ENCODE peak calls at places on chromosomes 5 and 9, in six cellular contexts. F is ovary, K is spleen, X is breast epithelium, G is HepG2, U is erythroblast. Q is an unnamed sample.

GRCh38 chr9:84670801-84671153 is 1.2 kb downstream of the NTRK2 start:
- DNase-seq in F (no peak), K (no peak), X (no peak), G (no peak), U (no peak), Q (no peak)

GRCh38 chr5:43279548-43280274 is 33.5 kb downstream of the HMGCS1 start:
- DNase-seq in F (no peak), K (no peak), X (no peak), G (no peak), U (no peak), Q (no peak)

GRCh38 chr9:34493972-34494535 is 28.7 kb downstream of the ENHO start:
- DNase-seq in F (peak), K (peak), X (no peak), G (no peak), U (peak), Q (peak)

GRCh38 chr9:16519001-16519400 is 351.5 kb downstream of the BNC2 start:
- DNase-seq in F (no peak), K (no peak), X (no peak), G (no peak), U (no peak), Q (no peak)

GRCh38 chr5:10374032-10374431 is 20.5 kb downstream of the MARCHF6 start:
- DNase-seq in F (no peak), K (no peak), X (no peak), G (no peak), U (peak), Q (no peak)

GRCh38 chr5:171299228-171299627 is 9.8 kb upstream of the TLX3 start:
- DNase-seq in F (no peak), K (no peak), X (no peak), G (no peak), U (no peak), Q (no peak)

GRCh38 chr9:73412874-73413273 is 261.2 kb downstream of the ANXA1 start:
- DNase-seq in F (no peak), K (no peak), X (no peak), G (no peak), U (peak), Q (no peak)

GRCh38 chr9:37604296-37604695 is 11.9 kb upstream of the TOMM5 start:
- DNase-seq in F (no peak), K (no peak), X (no peak), G (no peak), U (no peak), Q (no peak)

GRCh38 chr5:151578326-151579025 is 12.7 kb downstream of the FAT2 start:
- DNase-seq in F (no peak), K (no peak), X (no peak), G (no peak), U (no peak), Q (no peak)

GRCh38 chr9:128372188-128372641 is 1.0 kb downstream of the URM1 start:
- DNase-seq in F (no peak), K (no peak), X (no peak), G (no peak), U (peak), Q (no peak)

GRCh38 chr9:86282077-86282978 is at the start of gene ISCA1:
- DNase-seq in F (peak), K (peak), X (peak), G (peak), U (peak), Q (peak)

GRCh38 chr5:73370620-73371583 is 77.7 kb downstream of the FOXD1 start:
- DNase-seq in F (no peak), K (no peak), X (no peak), G (no peak), U (no peak), Q (peak)

DNA sequence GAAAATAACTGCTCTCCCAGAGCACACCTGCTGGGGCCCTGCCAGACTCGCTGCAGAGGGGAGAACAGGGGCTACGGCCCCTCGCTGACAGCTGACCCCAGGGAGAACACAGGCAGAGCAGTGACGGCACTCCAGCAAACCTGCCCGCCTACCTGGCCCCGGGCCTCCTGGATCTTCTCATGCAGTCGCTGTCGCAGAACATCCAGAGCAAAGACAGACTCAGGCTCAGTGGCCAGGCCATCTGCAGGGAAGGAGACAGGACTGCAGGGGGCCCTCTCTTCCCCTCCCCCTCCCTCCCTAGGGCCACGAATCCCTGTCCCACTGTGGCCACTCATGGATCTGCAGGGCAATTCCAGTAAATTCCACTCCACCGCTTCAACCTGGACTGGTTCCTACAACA is 2.4 kb downstream of the SURF6 start:
- DNase-seq in F (no peak), K (peak), X (no peak), G (no peak), U (no peak), Q (no peak)
- TF ChIP-seq POLR2A in F (no peak), K (no peak), X (no peak), G (no peak), U (no peak), Q (no peak)

DNA sequence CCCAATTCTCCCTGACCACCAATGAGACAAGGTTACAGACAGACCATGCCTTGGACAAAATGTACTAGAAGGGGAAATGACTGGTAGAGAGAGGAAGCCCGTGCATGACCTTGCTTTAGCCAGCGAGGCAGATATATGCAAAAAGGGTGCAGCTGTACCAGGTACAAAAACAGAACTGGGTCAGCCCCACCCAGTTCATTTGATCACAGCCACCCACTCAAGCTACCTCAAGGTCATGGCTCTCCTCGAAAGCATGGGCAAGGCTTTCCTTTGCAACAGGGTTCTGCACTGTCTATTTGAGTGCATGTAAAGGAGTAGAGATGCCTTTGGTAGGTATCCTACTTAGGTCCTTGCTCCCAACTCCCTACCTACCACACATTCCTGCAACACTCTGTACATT is 33.3 kb downstream of the TLE1 start:
- DNase-seq in F (no peak), K (peak), X (no peak), G (peak), U (no peak), Q (no peak)
- TF ChIP-seq POLR2A in F (no peak), K (no peak), X (no peak), G (no peak), U (no peak), Q (no peak)

GRCh38 chr5:90602681-90603080 is 44.1 kb downstream of the ADGRV1 start:
- DNase-seq in F (no peak), K (no peak), X (no peak), G (no peak), U (no peak), Q (no peak)
- TF ChIP-seq POLR2A in F (no peak), K (no peak), X (no peak), G (no peak), U (no peak), Q (no peak)

DNA sequence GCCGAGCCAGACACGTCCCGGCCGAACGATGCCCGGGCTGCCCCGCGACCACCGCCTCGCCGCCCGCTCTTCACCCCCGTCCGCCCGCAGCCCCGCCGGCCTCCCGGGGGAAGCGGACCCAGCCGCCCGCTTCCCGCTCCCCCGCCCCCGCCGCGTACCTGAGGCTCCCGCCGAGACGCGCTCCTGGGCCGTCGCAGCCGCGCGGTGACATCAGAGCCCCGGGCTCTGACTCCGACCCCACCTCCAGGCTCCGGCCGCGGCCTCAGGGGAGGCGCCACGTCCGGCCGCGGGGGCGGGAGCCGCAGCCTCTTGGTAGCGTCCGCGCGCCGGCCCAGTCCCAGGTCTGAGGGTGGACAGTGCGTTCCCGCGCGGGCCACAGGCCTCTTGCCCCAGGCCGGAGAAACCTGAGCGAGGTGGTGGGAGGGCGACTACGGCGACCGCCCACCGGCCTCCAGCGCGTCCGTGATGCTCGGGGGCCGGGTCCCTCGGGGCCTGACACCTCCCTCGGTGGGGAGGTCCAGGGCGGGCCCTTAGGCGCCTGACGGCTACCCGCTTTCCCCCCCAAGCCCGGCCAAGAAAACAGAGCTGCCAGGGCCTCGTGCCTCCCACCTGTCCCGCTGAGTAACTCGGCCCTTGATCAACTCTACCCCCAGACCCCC is at the start of gene SHROOM1:
- DNase-seq in F (peak), K (peak), X (no peak), G (peak), U (peak), Q (peak)
- TF ChIP-seq POLR2A in F (no peak), K (no peak), X (no peak), G (no peak), U (no peak), Q (peak)

GRCh38 chr5:178590141-178590923 is at the start of gene COL23A1:
- DNase-seq in F (no peak), K (peak), X (no peak), G (no peak), U (peak), Q (no peak)
- TF ChIP-seq POLR2A in F (no peak), K (no peak), X (no peak), G (no peak), U (no peak), Q (no peak)

GRCh38 chr5:88875609-88876234 is 7.3 kb downstream of the MEF2C start:
- DNase-seq in F (no peak), K (no peak), X (no peak), G (no peak), U (peak), Q (no peak)
- TF ChIP-seq POLR2A in F (no peak), K (no peak), X (no peak), G (no peak), U (peak), Q (no peak)

DNA sequence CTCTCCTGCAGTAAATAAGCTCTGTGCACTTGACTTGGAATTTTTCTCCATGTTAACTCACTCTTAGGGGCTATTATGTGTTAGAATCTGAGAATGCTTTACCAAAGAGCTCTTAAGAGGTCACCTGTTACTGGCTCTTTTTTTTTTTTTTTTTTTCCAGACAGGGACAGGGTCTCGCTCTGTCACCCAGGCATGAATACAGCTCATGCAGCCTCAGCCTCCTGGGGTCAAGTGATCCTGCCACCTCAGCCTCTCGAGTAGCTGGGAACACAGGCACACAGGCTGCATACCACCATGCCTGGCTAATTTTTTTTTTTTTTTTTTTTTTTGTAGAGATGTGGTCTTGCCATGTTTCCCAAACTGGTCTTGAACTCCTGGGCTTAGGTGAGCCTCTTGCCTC is 22.1 kb downstream of the HMGXB3 start:
- DNase-seq in F (no peak), K (no peak), X (no peak), G (no peak), U (no peak), Q (no peak)
- TF ChIP-seq POLR2A in F (no peak), K (no peak), X (no peak), G (no peak), U (no peak), Q (no peak)